ENCODE peak calls at places on chromosome 19, in six cellular contexts. T is SK-N-SH, G is HCT116, E is K562, V is HepG2, A is GM12878. K is an unnamed sample.

GRCh38 chr19:33759356-33759755 is 37.3 kb upstream of the KCTD15 start:
- DNase-seq in T (no peak), G (no peak), E (no peak), V (no peak), A (no peak), K (no peak)

GRCh38 chr19:55041244-55041626 is 3.2 kb upstream of the GP6 start:
- DNase-seq in T (no peak), G (no peak), E (no peak), V (no peak), A (no peak), K (no peak)

GRCh38 chr19:1923319-1923718 is 17.7 kb upstream of the CSNK1G2 start:
- DNase-seq in T (no peak), G (no peak), E (no peak), V (no peak), A (no peak), K (no peak)

GRCh38 chr19:6873708-6874431 is 13.5 kb upstream of the ADGRE1 start:
- DNase-seq in T (no peak), G (no peak), E (no peak), V (no peak), A (no peak), K (no peak)

GRCh38 chr19:2041686-2042484 is 9.2 kb downstream of the MKNK2 start:
- DNase-seq in T (peak; percentile 99), G (peak; percentile 82), E (peak; percentile 94), V (no peak), A (peak; percentile 73), K (peak; percentile 97)

GRCh38 chr19:43798546-43799409 is 3.5 kb downstream of the LYPD5 start:
- DNase-seq in T (peak; percentile 65), G (peak; percentile 70), E (peak; percentile 81), V (no peak), A (no peak), K (peak; percentile 79)

GRCh38 chr19:7614859-7615741 is 14.2 kb downstream of the XAB2 start:
- DNase-seq in T (no peak), G (no peak), E (peak; percentile 45), V (no peak), A (no peak), K (no peak)

GRCh38 chr19:13241321-13242104 is 91.3 kb downstream of the IER2 start:
- DNase-seq in T (no peak), G (no peak), E (no peak), V (no peak), A (no peak), K (peak; percentile 70)

GRCh38 chr19:4320419-4320818 is 16.0 kb downstream of the FSD1 start:
- DNase-seq in T (peak; percentile 2), G (no peak), E (no peak), V (no peak), A (no peak), K (no peak)

GRCh38 chr19:10478476-10478875 is 24.7 kb downstream of the KEAP1 start:
- DNase-seq in T (peak; percentile 42), G (no peak), E (no peak), V (no peak), A (no peak), K (no peak)

GRCh38 chr19:13995878-13996765 is 10.0 kb downstream of the RFX1 start:
- DNase-seq in T (no peak), G (no peak), E (no peak), V (no peak), A (no peak), K (no peak)

GRCh38 chr19:49512970-49513745 is 697 bp downstream of the FCGRT start:
- DNase-seq in T (peak; percentile 88), G (no peak), E (peak; percentile 77), V (peak; percentile 89), A (no peak), K (no peak)

GRCh38 chr19:47421844-47422395 is 2.6 kb upstream of the MEIS3 start:
- DNase-seq in T (peak; percentile 90), G (no peak), E (peak; percentile 34), V (no peak), A (no peak), K (no peak)

GRCh38 chr19:1027020-1027952 is 878 bp downstream of the CNN2 start:
- DNase-seq in T (no peak), G (no peak), E (no peak), V (no peak), A (no peak), K (no peak)

GRCh38 chr19:5627395-5627904 is 4.6 kb downstream of the SAFB start:
- DNase-seq in T (no peak), G (no peak), E (peak; percentile 45), V (no peak), A (peak; percentile 48), K (no peak)

GRCh38 chr19:12784394-12784870 is 6.9 kb upstream of the JUNB start:
- DNase-seq in T (no peak), G (no peak), E (peak; percentile 68), V (no peak), A (no peak), K (no peak)

GRCh38 chr19:3670796-3671679 is 29.2 kb downstream of the PIP5K1C start:
- DNase-seq in T (no peak), G (no peak), E (peak; percentile 84), V (no peak), A (no peak), K (no peak)

GRCh38 chr19:16376649-16377048 is 52.0 kb downstream of the KLF2 start:
- DNase-seq in T (peak; percentile 59), G (no peak), E (peak; percentile 49), V (no peak), A (no peak), K (no peak)

GRCh38 chr19:38441660-38442348 is 8.3 kb downstream of the RYR1 start:
- DNase-seq in T (no peak), G (no peak), E (peak; percentile 63), V (peak; percentile 16), A (no peak), K (no peak)

GRCh38 chr19:38455031-38455430 is 21.5 kb downstream of the RYR1 start:
- DNase-seq in T (no peak), G (no peak), E (no peak), V (peak; percentile 18), A (no peak), K (no peak)

GRCh38 chr19:58561373-58562125 is 3.1 kb upstream of the UBE2M start:
- DNase-seq in T (no peak), G (no peak), E (no peak), V (no peak), A (no peak), K (no peak)

GRCh38 chr19:30046522-30046921 is 104.5 kb downstream of the URI1 start:
- DNase-seq in T (peak; percentile 50), G (no peak), E (no peak), V (no peak), A (peak; percentile 33), K (no peak)

GRCh38 chr19:58338336-58338735 is 11.5 kb downstream of the ZSCAN22 start:
- DNase-seq in T (no peak), G (no peak), E (no peak), V (no peak), A (no peak), K (no peak)

GRCh38 chr19:33748231-33748630 is 48.4 kb upstream of the KCTD15 start:
- DNase-seq in T (no peak), G (no peak), E (no peak), V (no peak), A (no peak), K (no peak)

GRCh38 chr19:54207908-54208783 is 7.5 kb downstream of the RPS9 start:
- DNase-seq in T (no peak), G (no peak), E (peak; percentile 50), V (peak; percentile 59), A (peak; percentile 84), K (no peak)

GRCh38 chr19:7507884-7508283 is 8.0 kb upstream of the ZNF358 start:
- DNase-seq in T (peak; percentile 73), G (peak; percentile 90), E (peak; percentile 91), V (peak; percentile 26), A (no peak), K (peak; percentile 96)

DNA sequence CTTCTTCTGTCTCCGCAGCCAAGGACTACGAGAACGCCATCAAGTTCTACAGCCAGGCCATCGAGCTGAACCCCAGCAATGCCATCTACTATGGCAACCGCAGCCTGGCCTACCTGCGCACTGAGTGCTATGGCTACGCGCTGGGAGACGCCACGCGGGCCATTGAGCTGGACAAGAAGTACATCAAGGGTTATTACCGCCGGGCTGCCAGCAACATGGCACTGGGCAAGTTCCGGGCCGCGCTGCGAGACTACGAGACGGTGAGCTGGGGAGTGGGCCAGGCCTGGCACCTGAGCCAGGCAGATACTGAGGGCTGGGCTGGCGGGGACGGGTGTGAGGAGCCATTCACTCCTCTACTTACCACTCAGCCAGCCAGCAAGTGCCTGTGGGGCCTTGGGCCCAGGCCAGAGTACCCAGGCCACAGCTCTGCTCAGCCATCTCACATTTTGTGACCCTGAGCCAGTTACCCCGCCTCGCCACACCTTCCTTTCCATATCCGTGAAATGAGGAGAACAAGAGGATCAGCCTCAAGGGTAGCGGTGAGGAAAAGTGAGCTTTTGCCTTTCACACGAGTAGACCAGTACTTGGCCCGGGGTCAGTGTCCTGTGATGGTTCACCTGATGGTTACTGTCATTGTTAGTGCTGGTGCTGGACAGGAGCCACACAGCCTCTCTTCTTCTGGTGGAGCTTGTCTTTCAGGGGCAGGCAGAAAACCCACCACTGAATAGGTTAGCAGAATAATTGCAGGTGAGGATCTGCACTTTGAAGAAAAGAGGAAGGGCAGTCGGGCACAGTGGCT is 7.0 kb downstream of the PPP5C start:
- DNase-seq in T (no peak), G (no peak), E (no peak), V (no peak), A (no peak), K (no peak)
- TF ChIP-seq YY1 in T (no peak), G (no peak), E (no peak), V (no peak), A (no peak), K (no peak)

GRCh38 chr19:50974702-50975555 is 5.5 kb upstream of the KLK6 start:
- DNase-seq in T (no peak), G (no peak), E (no peak), V (no peak), A (no peak), K (no peak)
- H2AFZ ChIP-seq in T (no peak overlapping the region), G (no peak overlapping the region), E (no peak overlapping the region), V (no peak overlapping the region), A (no peak overlapping the region), K (no peak overlapping the region)

DNA sequence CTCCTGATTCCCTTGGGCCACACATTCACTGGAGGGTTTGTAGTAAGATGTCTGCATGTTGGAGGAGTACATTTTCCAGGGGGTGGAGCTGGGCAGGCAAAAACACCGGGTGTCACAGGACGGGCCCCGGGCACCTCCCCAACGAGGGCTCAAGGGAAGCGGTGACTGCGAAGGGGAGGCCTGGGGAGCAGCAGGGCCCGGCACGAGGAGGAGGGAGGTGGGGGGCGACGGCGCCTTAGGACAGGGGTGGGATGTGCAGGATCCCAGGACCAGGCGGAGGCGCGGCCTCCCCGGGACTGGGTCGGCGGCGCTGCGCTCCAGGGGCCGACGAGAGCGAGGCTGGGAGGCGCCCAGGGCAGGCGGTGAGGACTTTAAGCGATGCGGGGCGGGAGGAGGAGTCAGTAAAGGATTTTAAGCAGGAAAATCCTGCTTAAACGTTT is 501 bp downstream of the ZNF160 start:
- DNase-seq in T (peak; percentile 69), G (no peak), E (peak; percentile 53), V (no peak), A (no peak), K (no peak)
- TF ChIP-seq YY1 in T (no peak), G (no peak), E (no peak), V (no peak), A (no peak), K (no peak)

DNA sequence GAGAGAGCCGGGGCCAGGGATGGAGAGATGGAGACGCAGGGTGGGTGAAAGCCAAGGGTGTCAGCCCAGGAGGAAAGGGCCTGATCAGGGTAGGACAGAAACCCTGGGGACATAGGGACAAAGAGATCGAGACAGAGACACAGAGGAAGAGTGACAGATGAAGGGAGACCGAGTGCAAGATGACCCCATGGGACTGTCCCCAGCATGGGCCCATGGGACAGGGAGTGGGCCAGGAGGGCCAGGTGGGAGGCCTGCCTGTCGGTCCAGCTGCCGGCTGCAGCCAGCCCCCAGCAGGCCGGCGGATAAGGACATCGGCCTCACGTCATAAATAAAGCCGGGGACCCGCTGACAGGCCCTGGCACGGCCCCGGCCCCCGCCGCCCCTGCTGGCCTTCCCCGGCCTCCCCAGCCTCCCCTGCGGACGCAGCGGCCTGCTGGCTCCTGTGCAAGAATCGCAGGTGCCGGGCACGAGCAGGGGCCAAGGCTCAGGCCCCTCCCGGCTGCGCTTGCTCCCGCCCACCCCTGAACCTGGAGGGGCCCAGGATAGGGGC is 6.3 kb downstream of the REX1BD start:
- DNase-seq in T (peak; percentile 48), G (no peak), E (no peak), V (no peak), A (no peak), K (peak; percentile 58)
- H2AFZ ChIP-seq in T (no peak overlapping the region), G (no peak overlapping the region), E (peak overlapping the region; percentile 54), V (no peak overlapping the region), A (peak overlapping the region; percentile 45), K (no peak overlapping the region)

K was measured in H1.